ENCODE peak calls at places on chromosome 4, in nine cellular contexts. F is adipocyte; U is HCT116; G is A673; X is A549; Q is tibial artery; O is adrenal gland; H is CD8-positive, alpha-beta memory T cell; Z is CD8-positive, alpha-beta T cell. I is an unnamed sample.
A peak's percentile ranks its signal among the peaks of the same experiment; 100 is the strongest.

GRCh38 chr4:77994194-77994721 is 62.9 kb upstream of the FRAS1 start:
- DNase-seq in F (peak; percentile 88), U (peak; percentile 71), G (peak; percentile 53), X (peak; percentile 13), Q (no peak), O (no peak), H (peak; percentile 3), Z (no peak), I (no peak)

GRCh38 chr4:151486166-151486565 is 77.2 kb downstream of the FHIP1A start:
- DNase-seq in F (peak; percentile 61), U (no peak), G (no peak), X (no peak), Q (no peak), O (no peak), H (no peak), Z (no peak), I (no peak)

GRCh38 chr4:124070688-124071484 is 641.6 kb downstream of the ANKRD50 start:
- DNase-seq in F (no peak), U (no peak), G (no peak), X (no peak), Q (no peak), O (no peak), H (no peak), Z (no peak), I (no peak)

GRCh38 chr4:82428526-82428968 is 1.7 kb downstream of the HNRNPDL start:
- DNase-seq in F (no peak), U (no peak), G (no peak), X (no peak), Q (no peak), O (no peak), H (no peak), Z (no peak), I (no peak)

GRCh38 chr4:76090241-76090691 is 15.8 kb downstream of the ART3 start:
- DNase-seq in F (peak; percentile 75), U (no peak), G (no peak), X (no peak), Q (peak; percentile 64), O (peak; percentile 87), H (no peak), Z (no peak), I (no peak)

GRCh38 chr4:98687876-98688275 is 29.5 kb upstream of the TSPAN5 start:
- DNase-seq in F (peak; percentile 43), U (no peak), G (no peak), X (no peak), Q (no peak), O (no peak), H (no peak), Z (no peak), I (no peak)

GRCh38 chr4:41363384-41363981 is 106.8 kb downstream of the UCHL1 start:
- DNase-seq in F (peak; percentile 73), U (no peak), G (no peak), X (no peak), Q (peak; percentile 67), O (peak; percentile 71), H (no peak), Z (no peak), I (no peak)

GRCh38 chr4:87717276-87718031 is 67.4 kb downstream of the DMP1 start:
- DNase-seq in F (no peak), U (no peak), G (no peak), X (no peak), Q (no peak), O (no peak), H (no peak), Z (no peak), I (no peak)

GRCh38 chr4:182644326-182645050 is 272.7 kb downstream of the DCTD start:
- DNase-seq in F (peak; percentile 15), U (no peak), G (no peak), X (no peak), Q (no peak), O (no peak), H (no peak), Z (no peak), I (no peak)

GRCh38 chr4:53137468-53137867 is 228.4 kb downstream of the SCFD2 start:
- DNase-seq in F (no peak), U (no peak), G (no peak), X (no peak), Q (no peak), O (no peak), H (no peak), Z (no peak), I (no peak)

GRCh38 chr4:80173387-80173786 is 23.9 kb upstream of the PRDM8 start:
- DNase-seq in F (peak; percentile 38), U (no peak), G (no peak), X (no peak), Q (no peak), O (no peak), H (peak; percentile 67), Z (peak; percentile 65), I (no peak)

GRCh38 chr4:36042122-36042970 is 202.0 kb downstream of the ARAP2 start:
- DNase-seq in F (no peak), U (no peak), G (no peak), X (no peak), Q (no peak), O (no peak), H (no peak), Z (no peak), I (no peak)

GRCh38 chr4:37068580-37068979 is 176.0 kb upstream of the NWD2 start:
- DNase-seq in F (no peak), U (no peak), G (peak; percentile 2), X (peak; percentile 0), Q (no peak), O (no peak), H (no peak), Z (no peak), I (no peak)

GRCh38 chr4:36824682-36825081 is 419.9 kb upstream of the NWD2 start:
- DNase-seq in F (no peak), U (peak; percentile 24), G (no peak), X (no peak), Q (no peak), O (no peak), H (no peak), Z (no peak), I (no peak)

GRCh38 chr4:67809502-67809901 is 55.3 kb upstream of the GNRHR start:
- DNase-seq in F (no peak), U (no peak), G (no peak), X (no peak), Q (no peak), O (no peak), H (no peak), Z (no peak), I (no peak)

DNA sequence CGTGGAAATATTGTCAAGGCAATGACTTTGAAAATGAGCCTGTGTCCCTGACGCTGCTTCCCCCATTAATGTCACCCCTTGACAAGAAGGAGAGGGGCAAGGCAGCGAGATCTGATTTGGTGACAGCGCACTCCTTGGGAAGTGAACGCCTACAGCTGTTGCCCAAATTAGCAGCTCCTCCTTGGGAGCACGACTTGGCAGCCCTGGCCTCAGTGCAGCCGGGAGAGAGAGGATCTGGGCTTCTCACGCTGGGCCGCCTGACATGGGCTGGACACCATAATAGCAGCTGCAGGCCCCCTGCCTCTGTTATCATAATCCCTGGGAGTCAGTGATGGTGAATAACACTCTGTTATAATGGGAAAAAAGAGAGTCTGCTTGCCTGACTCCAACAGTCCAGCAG is 73.5 kb downstream of the PSAPL1 start:
- DNase-seq in F (no peak), U (no peak), G (no peak), X (no peak), Q (no peak), O (no peak), H (no peak), Z (no peak), I (peak; percentile 37)
- H3K4me1 ChIP-seq in F (peaks cover 7% of the 10 kb centered on the region), U (peaks cover 9% of the 10 kb centered on the region), G (no peaks in the 10 kb centered on the region), X (peaks cover 23% of the 10 kb centered on the region), Q (peaks cover 16% of the 10 kb centered on the region), O (no peaks in the 10 kb centered on the region), H (no peaks in the 10 kb centered on the region), Z (no peaks in the 10 kb centered on the region), I (no peaks in the 10 kb centered on the region)

GRCh38 chr4:115781528-115782146 is 668.2 kb upstream of the NDST4 start:
- DNase-seq in F (no peak), U (no peak), G (peak; percentile 57), X (no peak), Q (no peak), O (no peak), H (no peak), Z (no peak), I (no peak)
- H3K4me3 ChIP-seq in F (no peak overlapping the region), U (no peak overlapping the region), G (no peak overlapping the region), X (no peak overlapping the region), Q (no peak overlapping the region), O (no peak overlapping the region), H (no peak overlapping the region), Z (no peak overlapping the region), I (no peak overlapping the region)

GRCh38 chr4:11618666-11619282 is 190.1 kb upstream of the HS3ST1 start:
- DNase-seq in F (no peak), U (no peak), G (no peak), X (no peak), Q (no peak), O (no peak), H (no peak), Z (no peak), I (no peak)
- H3K9me3 ChIP-seq in F (no peaks in the 10 kb centered on the region), U (no peaks in the 10 kb centered on the region), G (peaks cover 23% of the 10 kb centered on the region), X (no peaks in the 10 kb centered on the region), Q (no peaks in the 10 kb centered on the region), O (no peaks in the 10 kb centered on the region), H (no peaks in the 10 kb centered on the region), Z (no peaks in the 10 kb centered on the region), I (no peaks in the 10 kb centered on the region)

DNA sequence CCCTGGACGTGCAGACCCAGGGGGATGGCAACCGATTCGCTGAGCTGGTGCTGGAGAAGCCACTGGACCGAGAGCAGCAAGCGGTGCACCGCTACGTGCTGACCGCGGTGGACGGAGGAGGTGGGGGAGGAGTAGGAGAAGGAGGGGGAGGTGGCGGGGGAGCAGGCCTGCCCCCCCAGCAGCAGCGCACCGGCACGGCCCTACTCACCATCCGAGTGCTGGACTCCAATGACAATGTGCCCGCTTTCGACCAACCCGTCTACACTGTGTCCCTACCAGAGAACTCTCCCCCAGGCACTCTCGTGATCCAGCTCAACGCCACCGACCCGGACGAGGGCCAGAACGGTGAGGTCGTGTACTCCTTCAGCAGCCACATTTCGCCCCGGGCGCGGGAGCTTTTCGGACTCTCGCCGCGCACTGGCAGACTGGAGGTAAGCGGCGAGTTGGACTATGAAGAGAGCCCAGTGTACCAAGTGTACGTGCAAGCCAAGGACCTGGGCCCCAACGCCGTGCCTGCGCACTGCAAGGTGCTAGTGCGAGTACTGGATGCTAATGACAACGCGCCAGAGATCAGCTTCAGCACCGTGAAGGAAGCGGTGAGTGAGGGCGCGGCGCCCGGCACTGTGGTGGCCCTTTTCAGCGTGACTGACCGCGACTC is 1.7 kb downstream of the PCDH10 start:
- DNase-seq in F (peak; percentile 59), U (no peak), G (peak; percentile 32), X (no peak), Q (no peak), O (peak; percentile 71), H (no peak), Z (no peak), I (peak; percentile 61)
- H3K4me1 ChIP-seq in F (peaks cover 45% of the 10 kb centered on the region), U (no peaks in the 10 kb centered on the region), G (peaks cover 3% of the 10 kb centered on the region), X (peaks cover 9% of the 10 kb centered on the region), Q (peaks cover 16% of the 10 kb centered on the region), O (peaks cover 20% of the 10 kb centered on the region), H (no peaks in the 10 kb centered on the region), Z (no peaks in the 10 kb centered on the region), I (peaks cover 21% of the 10 kb centered on the region)

I was measured in kidney.